ENCODE peak calls at places on chromosomes 1 and 21, in nine cellular contexts. D is right cardiac atrium, Y is lung, S is pancreas, B is astrocyte of the spinal cord, A is upper lobe of right lung, C is cardiac fibroblast, P is K562, Z is AG04450. R is an unnamed sample.

GRCh38 chr1:231806623-231807470 is 180.3 kb downstream of the DISC1 start:
- DNase-seq in D (peak), Y (peak), S (no peak), B (no peak), A (peak), C (peak), P (peak), Z (no peak), R (no peak)

GRCh38 chr1:74502432-74502831 is 10.0 kb downstream of the LRRC53 start:
- DNase-seq in D (no peak), Y (no peak), S (no peak), B (peak), A (no peak), C (peak), P (no peak), Z (peak), R (no peak)

GRCh38 chr1:165144757-165145397 is 211.6 kb downstream of the LMX1A start:
- DNase-seq in D (no peak), Y (peak), S (peak), B (peak), A (no peak), C (peak), P (peak), Z (peak), R (peak)

GRCh38 chr1:247862756-247863155 is 5.8 kb downstream of the TRIM58 start:
- DNase-seq in D (no peak), Y (no peak), S (no peak), B (no peak), A (no peak), C (no peak), P (no peak), Z (no peak), R (no peak)

GRCh38 chr21:15090390-15090789 is 25.6 kb upstream of the NRIP1 start:
- DNase-seq in D (no peak), Y (no peak), S (no peak), B (no peak), A (no peak), C (no peak), P (no peak), Z (no peak), R (no peak)

GRCh38 chr1:31809698-31810097 is 6.1 kb downstream of the SPOCD1 start:
- DNase-seq in D (no peak), Y (no peak), S (no peak), B (no peak), A (no peak), C (no peak), P (no peak), Z (no peak), R (no peak)

GRCh38 chr1:19710825-19711611 is 46.3 kb downstream of the HTR6 start:
- DNase-seq in D (no peak), Y (no peak), S (no peak), B (no peak), A (no peak), C (no peak), P (no peak), Z (no peak), R (no peak)

GRCh38 chr1:87950369-87950768 is 621.7 kb downstream of the LMO4 start:
- DNase-seq in D (no peak), Y (no peak), S (no peak), B (no peak), A (no peak), C (no peak), P (no peak), Z (no peak), R (no peak)

GRCh38 chr1:22839806-22840205 is 129.2 kb downstream of the EPHB2 start:
- DNase-seq in D (peak), Y (no peak), S (no peak), B (no peak), A (no peak), C (no peak), P (no peak), Z (no peak), R (no peak)

GRCh38 chr1:45785583-45785982 is 17.8 kb upstream of the MAST2 start:
- DNase-seq in D (no peak), Y (no peak), S (no peak), B (no peak), A (no peak), C (no peak), P (no peak), Z (no peak), R (no peak)

GRCh38 chr1:184056921-184057496 is 5.5 kb downstream of the TSEN15 start:
- DNase-seq in D (no peak), Y (no peak), S (no peak), B (peak), A (no peak), C (peak), P (no peak), Z (peak), R (peak)

GRCh38 chr1:59569198-59569597 is 245.6 kb upstream of the HOOK1 start:
- DNase-seq in D (no peak), Y (no peak), S (no peak), B (no peak), A (no peak), C (no peak), P (no peak), Z (no peak), R (no peak)

GRCh38 chr21:35138665-35139381 is 89.7 kb upstream of the RUNX1 start:
- DNase-seq in D (no peak), Y (no peak), S (no peak), B (peak), A (no peak), C (peak), P (peak), Z (peak), R (no peak)

GRCh38 chr1:219798283-219799030 is 129.9 kb downstream of the SLC30A10 start:
- DNase-seq in D (no peak), Y (no peak), S (no peak), B (peak), A (no peak), C (peak), P (no peak), Z (no peak), R (no peak)

GRCh38 chr1:162502928-162503327 is 5.3 kb downstream of the UHMK1 start:
- DNase-seq in D (no peak), Y (no peak), S (no peak), B (peak), A (no peak), C (peak), P (no peak), Z (peak), R (no peak)

GRCh38 chr1:118206966-118207365 is 21.9 kb upstream of the SPAG17 start:
- DNase-seq in D (no peak), Y (no peak), S (no peak), B (no peak), A (no peak), C (no peak), P (no peak), Z (no peak), R (no peak)

GRCh38 chr1:224668991-224669390 is 52.9 kb downstream of the CNIH3 start:
- DNase-seq in D (no peak), Y (no peak), S (peak), B (no peak), A (no peak), C (peak), P (no peak), Z (no peak), R (no peak)

GRCh38 chr21:18617291-18617690 is 213.7 kb upstream of the TMPRSS15 start:
- DNase-seq in D (no peak), Y (no peak), S (no peak), B (no peak), A (no peak), C (no peak), P (no peak), Z (no peak), R (no peak)

GRCh38 chr1:201475915-201476669 is 7.1 kb upstream of the PHLDA3 start:
- DNase-seq in D (no peak), Y (no peak), S (no peak), B (no peak), A (no peak), C (no peak), P (no peak), Z (no peak), R (no peak)

GRCh38 chr1:27318137-27318536 is 3.8 kb upstream of the TMEM222 start:
- DNase-seq in D (no peak), Y (no peak), S (no peak), B (no peak), A (no peak), C (no peak), P (no peak), Z (no peak), R (no peak)

GRCh38 chr21:34074283-34075098 is 1.1 kb downstream of the MRPS6 start:
- DNase-seq in D (no peak), Y (no peak), S (no peak), B (no peak), A (no peak), C (peak), P (no peak), Z (no peak), R (no peak)

GRCh38 chr21:33256019-33256418 is 10.1 kb upstream of the IL10RB start:
- DNase-seq in D (no peak), Y (no peak), S (no peak), B (no peak), A (no peak), C (no peak), P (no peak), Z (no peak), R (no peak)

DNA sequence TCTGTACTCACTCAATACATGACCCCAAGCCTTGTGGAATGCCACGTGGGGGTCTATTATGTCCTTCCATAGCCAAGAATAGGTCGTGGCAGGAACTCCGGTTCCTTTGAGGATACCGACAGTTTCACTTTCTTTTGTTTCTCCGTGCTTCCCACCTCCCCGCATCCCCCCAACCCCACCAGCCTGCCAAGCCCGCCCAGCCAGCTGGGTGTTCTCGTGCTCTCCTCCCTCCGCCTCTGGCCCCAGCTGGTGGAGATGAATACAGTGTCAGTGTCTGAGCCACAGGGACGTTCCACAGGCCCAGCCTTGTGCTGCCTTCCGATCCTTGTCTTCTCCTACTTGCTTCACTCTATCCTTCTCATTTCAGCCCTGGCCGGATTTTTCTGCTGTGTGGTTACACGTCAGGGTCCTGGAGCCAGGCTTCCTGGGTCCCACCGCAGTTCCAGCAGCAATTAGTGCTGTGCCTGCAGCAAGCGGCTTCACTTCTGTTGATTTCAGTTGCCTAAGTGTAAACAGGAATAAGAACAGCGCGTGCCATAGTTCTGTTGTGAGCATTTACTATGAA is 4.1 kb upstream of the AGTRAP start:
- DNase-seq in D (peak), Y (peak), S (no peak), B (peak), A (peak), C (peak), P (peak), Z (peak), R (no peak)
- H3K4me3 ChIP-seq in D (no peak), Y (no peak), S (no peak), B (peak), A (peak), C (peak), P (peak), Z (peak), R (peak)

GRCh38 chr21:45975017-45975595 is 6.5 kb upstream of the COL6A1 start:
- DNase-seq in D (peak), Y (no peak), S (no peak), B (peak), A (no peak), C (peak), P (no peak), Z (no peak), R (no peak)
- H3K4me3 ChIP-seq in D (no peak), Y (no peak), S (no peak), B (no peak), A (peak), C (no peak), P (no peak), Z (no peak), R (no peak)

GRCh38 chr1:220991959-220992704 is 112.9 kb downstream of the HLX start:
- DNase-seq in D (no peak), Y (no peak), S (no peak), B (no peak), A (no peak), C (peak), P (no peak), Z (no peak), R (no peak)
- H3K4me3 ChIP-seq in D (peak), Y (no peak), S (no peak), B (no peak), A (no peak), C (no peak), P (no peak), Z (no peak), R (no peak)

DNA sequence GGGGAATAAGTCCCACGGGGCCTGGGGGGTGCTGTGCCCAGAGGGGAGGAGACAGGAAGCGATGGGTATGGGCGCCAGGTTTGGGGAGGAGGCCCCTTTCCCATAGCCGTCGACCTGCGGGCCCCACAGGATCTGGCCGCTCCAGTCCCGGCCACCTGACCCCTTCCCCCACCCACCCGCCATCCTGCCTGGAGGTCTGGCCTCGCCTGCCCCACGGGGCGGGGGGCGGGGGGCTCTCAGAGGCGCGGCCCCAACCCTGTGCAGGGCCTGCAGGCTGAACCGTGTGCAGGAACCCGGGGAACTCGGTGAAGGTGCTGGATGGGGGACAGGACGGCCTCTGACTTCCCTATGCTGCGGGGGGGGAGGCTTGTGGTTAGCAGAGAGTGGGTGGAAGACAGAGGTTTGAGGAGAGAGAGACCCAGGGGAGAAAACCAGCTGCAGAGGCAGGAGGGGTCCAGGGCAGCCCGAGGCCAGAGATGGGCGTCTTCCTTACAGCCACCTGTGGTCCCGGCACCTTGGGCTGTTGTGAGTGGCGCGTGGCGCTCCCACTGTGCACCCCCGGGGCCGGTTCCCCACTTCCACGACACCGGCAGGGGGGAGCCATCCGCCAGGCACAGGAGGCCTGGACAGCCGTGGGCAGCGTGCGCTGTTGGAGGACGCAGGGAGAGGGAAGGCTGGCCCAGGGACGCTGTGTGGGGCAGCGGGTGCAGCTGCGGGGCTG is 2.5 kb upstream of the TNFRSF18 start:
- DNase-seq in D (peak), Y (no peak), S (no peak), B (no peak), A (no peak), C (no peak), P (peak), Z (no peak), R (no peak)
- H3K4me3 ChIP-seq in D (no peak), Y (no peak), S (no peak), B (no peak), A (no peak), C (no peak), P (no peak), Z (no peak), R (no peak)

GRCh38 chr1:21293537-21294265 is 3.4 kb upstream of the ECE1 start:
- DNase-seq in D (peak), Y (no peak), S (no peak), B (no peak), A (no peak), C (no peak), P (no peak), Z (no peak), R (no peak)
- H3K4me3 ChIP-seq in D (no peak), Y (no peak), S (no peak), B (no peak), A (peak), C (no peak), P (no peak), Z (no peak), R (no peak)

GRCh38 chr1:41357451-41358151 is 3.6 kb upstream of the FOXO6 start:
- DNase-seq in D (peak), Y (no peak), S (no peak), B (no peak), A (peak), C (no peak), P (no peak), Z (no peak), R (no peak)

GRCh38 chr1:41358152-41358937 is 2.9 kb upstream of the FOXO6 start:
- DNase-seq in D (peak), Y (no peak), S (no peak), B (no peak), A (peak), C (no peak), P (no peak), Z (no peak), R (no peak)

GRCh38 chr1:41355761-41356160 is 5.5 kb upstream of the FOXO6 start:
- DNase-seq in D (no peak), Y (no peak), S (no peak), B (no peak), A (peak), C (no peak), P (no peak), Z (no peak), R (no peak)

GRCh38 chr1:41355356-41355755 is 5.9 kb upstream of the FOXO6 start:
- DNase-seq in D (no peak), Y (no peak), S (no peak), B (no peak), A (peak), C (no peak), P (no peak), Z (no peak), R (no peak)

DNA sequence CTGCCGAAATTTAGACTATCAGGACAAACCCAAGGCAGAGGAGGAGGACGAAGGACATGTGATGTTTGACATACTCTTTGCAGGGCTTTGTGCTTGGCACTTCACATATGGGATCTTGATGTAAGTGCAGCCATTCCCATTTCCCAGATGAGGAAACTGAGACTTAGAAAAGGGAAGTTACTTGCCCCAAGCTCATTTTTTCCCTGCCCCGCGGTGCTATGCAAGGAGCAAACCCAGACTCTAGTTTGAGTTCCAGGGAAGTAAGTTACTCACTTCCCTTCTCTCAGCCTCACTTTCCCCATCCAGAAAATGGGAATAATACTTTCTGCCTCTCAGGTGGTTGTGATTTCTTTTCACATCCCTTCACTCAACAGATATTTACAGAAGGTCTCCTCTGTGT is 4.5 kb upstream of the FOXO6 start:
- DNase-seq in D (no peak), Y (no peak), S (no peak), B (no peak), A (no peak), C (no peak), P (no peak), Z (no peak), R (no peak)
- H3K4me3 ChIP-seq in D (no peak), Y (no peak), S (no peak), B (no peak), A (no peak), C (no peak), P (no peak), Z (no peak), R (no peak)

DNA sequence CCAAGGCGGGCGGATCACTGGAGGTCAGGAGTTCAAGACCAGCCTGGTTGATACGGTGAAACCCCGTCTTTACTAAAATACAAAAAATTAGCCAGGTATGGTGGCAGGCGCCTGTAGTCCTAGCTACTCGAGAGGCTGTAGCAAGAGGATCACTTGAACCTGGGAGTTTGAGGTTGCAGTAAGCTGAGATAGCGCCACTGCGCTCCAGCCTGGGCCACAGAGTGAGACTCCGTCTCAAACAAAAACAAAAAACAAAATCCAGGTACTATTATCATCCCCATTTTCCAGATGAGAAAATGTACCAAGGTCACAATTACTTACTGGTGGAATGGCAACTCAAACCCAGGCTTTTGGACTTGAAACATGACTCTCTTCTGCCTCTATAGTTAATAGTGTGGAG is 4.5 kb downstream of the TOMM20 start:
- DNase-seq in D (no peak), Y (no peak), S (no peak), B (no peak), A (no peak), C (no peak), P (no peak), Z (no peak), R (no peak)
- H3K4me3 ChIP-seq in D (no peak), Y (no peak), S (no peak), B (no peak), A (no peak), C (no peak), P (no peak), Z (no peak), R (no peak)

GRCh38 chr1:24190970-24191570 is 4.0 kb upstream of the IFNLR1 start:
- DNase-seq in D (no peak), Y (no peak), S (no peak), B (no peak), A (no peak), C (no peak), P (no peak), Z (no peak), R (no peak)
- H3K4me3 ChIP-seq in D (no peak), Y (no peak), S (no peak), B (no peak), A (no peak), C (no peak), P (no peak), Z (no peak), R (no peak)

DNA sequence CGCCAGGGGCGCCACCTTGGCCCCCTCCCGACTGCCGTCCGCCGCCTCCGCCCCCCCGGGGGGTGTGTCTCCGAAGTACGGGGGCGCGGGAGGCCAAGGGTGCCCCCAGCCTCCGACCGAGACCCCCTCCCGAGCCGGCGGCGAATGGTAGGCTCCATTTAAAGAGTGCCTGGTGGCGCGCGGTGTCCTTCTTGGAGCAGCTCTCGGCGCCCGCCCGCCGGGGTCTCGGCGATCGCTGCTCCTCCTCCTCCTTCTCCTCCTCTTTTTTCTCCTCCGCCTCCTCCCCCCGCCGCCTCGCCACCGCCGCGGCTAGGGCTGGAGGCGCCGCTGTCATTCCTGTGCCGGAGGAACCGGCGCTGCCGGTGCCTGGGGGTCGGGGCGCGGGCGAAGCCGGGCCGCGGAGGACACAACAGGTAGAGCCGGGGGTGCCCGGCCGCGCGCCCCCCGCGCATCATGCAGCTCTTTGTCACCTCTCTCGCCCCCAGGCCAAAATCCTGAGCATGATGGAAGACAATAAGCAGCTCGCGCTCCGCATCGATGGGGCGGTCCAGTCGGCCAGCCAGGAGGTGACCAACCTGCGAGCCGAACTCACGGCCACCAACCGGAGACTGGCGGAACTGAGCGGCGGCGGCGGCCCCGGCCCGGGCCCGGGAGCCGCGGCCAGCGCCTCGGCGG is at the start of gene KAZN:
- DNase-seq in D (peak), Y (no peak), S (no peak), B (peak), A (no peak), C (no peak), P (peak), Z (no peak), R (no peak)
- H3K4me3 ChIP-seq in D (peak), Y (peak), S (peak), B (peak), A (peak), C (no peak), P (peak), Z (no peak), R (peak)

R was measured in Panc1.